ENCODE peak calls at places on chromosomes 4 and X, in nine cellular contexts. V is colonic mucosa; X is foreskin fibroblast; J is esophagus muscularis mucosa; I is heart right ventricle; Q is CD4-positive, alpha-beta T cell; E is activated CD8-positive, alpha-beta T cell treated with anti-CD3 and anti-CD28 coated beads for 36 hours; D is uterus; C is lung. T is an unnamed sample.

GRCh38 chrX:53088136-53088974 is 5.6 kb upstream of the KANTR start:
- DNase-seq in Q (peak), C (peak), V (peak), D (peak), I (peak), J (peak), E (peak), X (peak), T (peak)

GRCh38 chr4:112379306-112379705 is 82.1 kb downstream of the ALPK1 start:
- DNase-seq in C (no peak), J (no peak), I (no peak), V (no peak), X (peak), E (no peak), Q (no peak), D (no peak), T (peak)

GRCh38 chr4:168667936-168668335 is 171.1 kb downstream of the PALLD start:
- DNase-seq in J (no peak), C (no peak), I (no peak), V (no peak), D (no peak), E (no peak), Q (no peak), X (no peak), T (no peak)

GRCh38 chr4:148273501-148273986 is 168.7 kb downstream of the NR3C2 start:
- DNase-seq in I (peak), X (no peak), J (no peak), C (no peak), D (no peak), E (no peak), Q (no peak), V (no peak), T (no peak)

GRCh38 chrX:94914235-94914634 is 1240.2 kb downstream of the FAM133A start:
- DNase-seq in X (no peak), D (no peak), J (no peak), Q (no peak), I (no peak), V (no peak), C (no peak), E (no peak), T (no peak)

GRCh38 chr4:59127748-59128147 is 2017.6 kb upstream of the IGFBP7 start:
- DNase-seq in C (no peak), J (no peak), I (no peak), D (no peak), E (no peak), Q (no peak), X (no peak), V (no peak), T (no peak)

GRCh38 chr4:3244747-3245146 is 4.2 kb upstream of the MSANTD1 start:
- DNase-seq in X (no peak), J (no peak), D (no peak), I (no peak), C (no peak), Q (no peak), V (no peak), E (no peak), T (no peak)

GRCh38 chrX:19332983-19333382 is 10.7 kb upstream of the PDHA1 start:
- DNase-seq in C (no peak), I (peak), X (peak), V (no peak), Q (no peak), D (peak), J (no peak), E (no peak), T (no peak)

GRCh38 chr4:123352240-123352945 is 44.2 kb upstream of the SPRY1 start:
- DNase-seq in Q (no peak), E (no peak), I (peak), J (no peak), X (peak), D (no peak), C (no peak), V (no peak), T (no peak)

GRCh38 chr4:125191252-125191651 is 123.5 kb upstream of the FAT4 start:
- DNase-seq in V (no peak), E (no peak), X (peak), C (no peak), D (no peak), Q (no peak), J (no peak), I (no peak), T (no peak)

GRCh38 chr4:16250665-16251365 is 24.5 kb upstream of the TAPT1 start:
- DNase-seq in Q (no peak), I (no peak), E (no peak), C (no peak), D (no peak), V (no peak), X (peak), J (no peak), T (no peak)

GRCh38 chr4:16027626-16028025 is 56.2 kb downstream of the PROM1 start:
- DNase-seq in C (no peak), D (no peak), Q (no peak), I (no peak), E (no peak), X (no peak), J (no peak), V (no peak), T (no peak)

GRCh38 chrX:7108995-7109634 is 38.4 kb upstream of the STS start:
- DNase-seq in X (no peak), V (no peak), I (no peak), E (no peak), Q (no peak), D (no peak), J (no peak), C (no peak), T (no peak)

GRCh38 chrX:119252716-119253115 is 16.6 kb downstream of the PGRMC1 start:
- DNase-seq in D (no peak), J (no peak), I (no peak), C (no peak), Q (no peak), E (no peak), V (no peak), X (peak), T (no peak)

GRCh38 chr4:65296246-65296645 is 374.0 kb downstream of the EPHA5 start:
- DNase-seq in D (no peak), J (no peak), Q (no peak), C (no peak), E (no peak), I (no peak), X (no peak), V (no peak), T (no peak)

GRCh38 chr4:68466185-68466584 is 18.9 kb downstream of the TMPRSS11E start:
- DNase-seq in E (no peak), C (no peak), Q (no peak), X (peak), V (no peak), I (no peak), J (no peak), D (no peak), T (no peak)

GRCh38 chr4:24932831-24933230 is 20.0 kb upstream of the CCDC149 start:
- DNase-seq in C (no peak), Q (no peak), V (no peak), I (no peak), E (no peak), J (no peak), X (peak), D (no peak), T (no peak)

GRCh38 chr4:159070742-159071141 is 32.1 kb upstream of the RAPGEF2 start:
- DNase-seq in V (no peak), C (no peak), I (no peak), X (peak), Q (no peak), D (no peak), J (peak), E (no peak), T (no peak)

GRCh38 chr4:151226004-151226932 is 50.7 kb upstream of the PRSS48 start:
- DNase-seq in C (no peak), D (no peak), E (no peak), V (no peak), J (peak), Q (no peak), I (no peak), X (peak), T (no peak)

GRCh38 chr4:8220661-8221446 is 21.8 kb downstream of the SH3TC1 start:
- DNase-seq in X (no peak), E (no peak), D (no peak), V (no peak), C (no peak), J (no peak), Q (no peak), I (no peak), T (no peak)

GRCh38 chrX:112827292-112827903 is 13.2 kb downstream of the AMOT start:
- DNase-seq in V (no peak), Q (no peak), X (no peak), E (no peak), I (no peak), J (no peak), D (no peak), C (no peak), T (no peak)

GRCh38 chr4:4270529-4270928 is 19.4 kb downstream of the LYAR start:
- DNase-seq in I (no peak), V (no peak), E (no peak), J (no peak), C (no peak), D (no peak), Q (no peak), X (no peak), T (no peak)

GRCh38 chrX:40579880-40580536 is 762 bp upstream of the ATP6AP2 start:
- DNase-seq in D (no peak), E (no peak), J (no peak), X (peak), I (no peak), V (no peak), C (no peak), Q (no peak), T (no peak)

GRCh38 chrX:131901581-131901980 is 121.5 kb upstream of the STK26 start:
- DNase-seq in C (no peak), D (no peak), I (no peak), Q (no peak), E (no peak), J (no peak), X (no peak), V (no peak), T (no peak)

GRCh38 chr4:118282692-118283091 is 70.1 kb downstream of the PRSS12 start:
- DNase-seq in C (no peak), E (no peak), D (no peak), Q (no peak), I (no peak), J (no peak), V (no peak), X (peak), T (no peak)

GRCh38 chrX:20863649-20864048 is 510.6 kb upstream of the CNKSR2 start:
- DNase-seq in X (no peak), Q (no peak), E (no peak), I (no peak), D (no peak), V (no peak), J (no peak), C (no peak), T (no peak)

GRCh38 chrX:2672084-2672483 is 19.0 kb upstream of the CD99 start:
- DNase-seq in E (no peak), I (no peak), J (no peak), V (no peak), C (no peak), Q (no peak), X (no peak), D (no peak), T (no peak)

GRCh38 chrX:17559728-17560379 is 177.4 kb upstream of the SCML1 start:
- DNase-seq in J (no peak), C (no peak), V (no peak), Q (no peak), X (peak), I (no peak), D (no peak), E (no peak), T (no peak)

GRCh38 chr4:110032603-110033002 is 119.9 kb downstream of the EGF start:
- DNase-seq in X (no peak), E (no peak), C (no peak), D (no peak), I (no peak), J (peak), Q (no peak), V (no peak), T (no peak)

GRCh38 chrX:47573334-47574095 is 8.7 kb upstream of the TIMP1 start:
- DNase-seq in V (peak), D (peak), X (peak), I (peak), J (no peak), C (no peak), E (no peak), Q (no peak), T (no peak)

GRCh38 chr4:159296061-159296460 is 193.2 kb downstream of the RAPGEF2 start:
- DNase-seq in X (peak), E (no peak), Q (no peak), C (no peak), D (no peak), V (no peak), I (no peak), J (no peak), T (no peak)

GRCh38 chr4:8472689-8473197 is 32.2 kb downstream of the TRMT44 start:
- DNase-seq in E (no peak), C (no peak), D (peak), X (peak), Q (no peak), J (no peak), V (no peak), I (no peak), T (no peak)

GRCh38 chr4:39039108-39039507 is 6.9 kb upstream of the TMEM156 start:
- DNase-seq in E (no peak), X (no peak), D (no peak), C (no peak), I (no peak), Q (no peak), V (no peak), J (no peak), T (no peak)

GRCh38 chr4:39032218-39033085 is at the start of gene TMEM156:
- DNase-seq in Q (no peak), J (no peak), X (peak), E (peak), C (no peak), D (no peak), I (no peak), V (no peak), T (no peak)

GRCh38 chr4:39036172-39036571 is 4.0 kb upstream of the TMEM156 start:
- DNase-seq in V (no peak), C (no peak), E (no peak), X (peak), I (no peak), J (no peak), D (no peak), Q (no peak), T (no peak)

GRCh38 chr4:39042365-39042764 is 10.2 kb upstream of the TMEM156 start:
- DNase-seq in I (no peak), J (no peak), Q (no peak), C (no peak), E (no peak), X (no peak), V (no peak), D (no peak), T (no peak)

DNA sequence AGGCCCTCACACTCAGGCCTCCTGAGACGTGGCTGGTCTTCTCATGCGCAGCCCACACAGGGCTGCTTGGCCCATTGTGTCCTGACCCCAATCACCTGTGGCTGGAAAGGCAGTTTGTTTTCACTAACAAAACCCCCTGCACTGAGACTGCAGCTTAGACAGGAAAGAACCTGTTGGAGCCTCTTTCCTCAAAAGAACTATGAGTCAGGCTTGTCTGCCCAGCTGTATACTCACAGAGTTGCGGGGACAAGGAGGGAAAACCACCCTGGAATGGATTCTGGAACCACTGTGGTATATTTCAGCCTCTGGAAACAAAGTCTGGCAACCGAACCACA is 5.2 kb upstream of the TMEM156 start:
- DNase-seq in E (no peak), J (no peak), Q (no peak), X (peak), I (no peak), V (no peak), D (no peak), C (no peak), T (no peak)
- TF ChIP-seq CTCF in E (no peak), J (no peak), Q (no peak), X (no peak), I (no peak), V (no peak), D (no peak), C (no peak), T (no peak)

GRCh38 chrX:38726596-38726995 is 74.7 kb upstream of the MID1IP1 start:
- DNase-seq in X (peak), V (no peak), I (peak), C (no peak), J (no peak), D (no peak), Q (no peak), E (no peak), T (no peak)

GRCh38 chrX:38732866-38733265 is 68.4 kb upstream of the MID1IP1 start:
- DNase-seq in X (no peak), D (no peak), Q (no peak), C (no peak), V (no peak), J (no peak), E (no peak), I (no peak), T (no peak)

GRCh38 chrX:38727668-38728067 is 73.6 kb upstream of the MID1IP1 start:
- DNase-seq in I (no peak), E (no peak), X (no peak), Q (no peak), J (no peak), D (no peak), C (no peak), V (no peak), T (no peak)
- TF ChIP-seq CTCF in I (no peak), E (no peak), X (no peak), Q (no peak), J (no peak), D (no peak), C (no peak), V (no peak), T (no peak)

GRCh38 chr4:36168127-36168898 is 76.0 kb downstream of the ARAP2 start:
- DNase-seq in J (no peak), I (no peak), C (no peak), E (no peak), X (peak), V (no peak), Q (no peak), D (no peak), T (no peak)
- TF ChIP-seq CTCF in J (no peak), I (no peak), C (no peak), E (no peak), X (no peak), V (no peak), Q (no peak), D (no peak), T (no peak)

GRCh38 chrX:55450259-55450658 is 1.7 kb upstream of the MAGEH1 start:
- DNase-seq in X (peak), E (no peak), I (peak), J (no peak), V (no peak), Q (no peak), D (no peak), C (no peak), T (no peak)
- TF ChIP-seq CTCF in X (no peak), E (no peak), I (peak), J (no peak), V (no peak), Q (no peak), D (no peak), C (no peak), T (peak)

GRCh38 chr4:163048447-163048846 is 118.2 kb downstream of the NAF1 start:
- DNase-seq in X (peak), I (no peak), C (no peak), D (no peak), E (peak), J (no peak), Q (no peak), V (no peak), T (no peak)
- TF ChIP-seq CTCF in X (peak), I (peak), C (no peak), D (peak), E (no peak), J (no peak), Q (peak), V (peak), T (peak)

GRCh38 chr4:100314057-100314456 is 123.8 kb upstream of the DDIT4L start:
- DNase-seq in V (no peak), I (no peak), E (no peak), D (no peak), Q (no peak), J (no peak), C (no peak), X (no peak), T (no peak)

GRCh38 chr4:100306018-100306417 is 115.8 kb upstream of the DDIT4L start:
- DNase-seq in V (no peak), X (peak), I (no peak), E (no peak), J (no peak), D (no peak), C (no peak), Q (no peak), T (no peak)

GRCh38 chr4:100312615-100313355 is 122.5 kb upstream of the DDIT4L start:
- DNase-seq in V (no peak), I (no peak), X (peak), Q (no peak), J (no peak), D (no peak), C (no peak), E (no peak), T (no peak)

DNA sequence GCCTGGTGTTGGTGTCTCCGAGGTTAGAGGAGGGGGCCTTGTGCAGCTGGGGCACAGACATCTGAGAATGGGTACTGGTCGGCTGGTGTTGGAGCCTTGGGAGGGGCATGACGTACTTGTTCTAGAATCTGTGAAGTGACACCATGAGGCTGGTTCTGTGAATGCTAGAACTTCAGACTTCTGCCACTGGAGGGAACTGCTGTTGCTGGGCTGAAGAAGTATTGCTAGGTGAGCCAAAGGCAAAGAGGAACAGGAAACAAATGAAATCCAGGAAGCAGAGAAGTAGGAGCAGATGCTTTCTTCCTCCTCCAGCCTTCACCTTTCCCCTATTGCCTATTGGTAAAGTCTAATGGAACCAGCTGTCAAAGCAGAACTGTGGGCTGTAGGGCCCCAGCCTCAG is 120.9 kb upstream of the DDIT4L start:
- DNase-seq in C (no peak), X (peak), J (no peak), E (no peak), I (no peak), D (no peak), V (no peak), Q (no peak), T (no peak)
- TF ChIP-seq CTCF in C (no peak), X (no peak), J (no peak), E (no peak), I (no peak), D (no peak), V (no peak), Q (no peak), T (no peak)

T was measured in neural crest cell.